ENCODE peak calls at places on chromosomes 4 and X, in eight cellular contexts. One of them, this sample, is unnamed.

GRCh38 chrX:132406106-132406505 is 82.7 kb downstream of the MBNL3 start:
- DNase-seq in coronary artery: no peak
- DNase-seq in MCF 10A: no peak
- DNase-seq in NCI-H774: no peak
- DNase-seq in stimulated activated CD8-positive, alpha-beta memory T cell treated with anti-CD3 and anti-CD28 coated beads, Interleukin-7, amount 100 ng/mL, for 24 hours: no peak
- DNase-seq in adrenal gland: no peak
- DNase-seq in activated naive CD4-positive, alpha-beta T cell treated with Interleukin-2 at 50 U/mL for 16 hours: no peak
- DNase-seq in sigmoid colon: no peak
- DNase-seq in this sample: no peak

GRCh38 chr4:127007336-127007735 is 625.4 kb upstream of the INTU start:
- DNase-seq in coronary artery: no peak
- DNase-seq in MCF 10A: no peak
- DNase-seq in NCI-H774: no peak
- DNase-seq in stimulated activated CD8-positive, alpha-beta memory T cell treated with anti-CD3 and anti-CD28 coated beads, Interleukin-7, amount 100 ng/mL, for 24 hours: no peak
- DNase-seq in adrenal gland: no peak
- DNase-seq in activated naive CD4-positive, alpha-beta T cell treated with Interleukin-2 at 50 U/mL for 16 hours: no peak
- DNase-seq in sigmoid colon: no peak
- DNase-seq in this sample: no peak

GRCh38 chrX:10175317-10175871 is 18.6 kb downstream of the CLCN4 start:
- DNase-seq in coronary artery: no peak
- DNase-seq in MCF 10A: peak; percentile 47
- DNase-seq in NCI-H774: no peak
- DNase-seq in stimulated activated CD8-positive, alpha-beta memory T cell treated with anti-CD3 and anti-CD28 coated beads, Interleukin-7, amount 100 ng/mL, for 24 hours: no peak
- DNase-seq in adrenal gland: peak; percentile 59
- DNase-seq in activated naive CD4-positive, alpha-beta T cell treated with Interleukin-2 at 50 U/mL for 16 hours: no peak
- DNase-seq in sigmoid colon: peak; percentile 74
- DNase-seq in this sample: no peak

GRCh38 chr4:176499518-176499917 is 179.8 kb downstream of the SPCS3 start:
- DNase-seq in coronary artery: no peak
- DNase-seq in MCF 10A: peak; percentile 40
- DNase-seq in NCI-H774: no peak
- DNase-seq in stimulated activated CD8-positive, alpha-beta memory T cell treated with anti-CD3 and anti-CD28 coated beads, Interleukin-7, amount 100 ng/mL, for 24 hours: no peak
- DNase-seq in adrenal gland: no peak
- DNase-seq in activated naive CD4-positive, alpha-beta T cell treated with Interleukin-2 at 50 U/mL for 16 hours: no peak
- DNase-seq in sigmoid colon: no peak
- DNase-seq in this sample: no peak

GRCh38 chr4:38904090-38904666 is 36.6 kb downstream of the FAM114A1 start:
- DNase-seq in coronary artery: no peak
- DNase-seq in MCF 10A: no peak
- DNase-seq in NCI-H774: no peak
- DNase-seq in stimulated activated CD8-positive, alpha-beta memory T cell treated with anti-CD3 and anti-CD28 coated beads, Interleukin-7, amount 100 ng/mL, for 24 hours: no peak
- DNase-seq in adrenal gland: no peak
- DNase-seq in activated naive CD4-positive, alpha-beta T cell treated with Interleukin-2 at 50 U/mL for 16 hours: no peak
- DNase-seq in sigmoid colon: no peak
- DNase-seq in this sample: no peak

GRCh38 chrX:136306182-136306581 is 5.4 kb downstream of the ADGRG4 start:
- DNase-seq in coronary artery: no peak
- DNase-seq in MCF 10A: no peak
- DNase-seq in NCI-H774: no peak
- DNase-seq in stimulated activated CD8-positive, alpha-beta memory T cell treated with anti-CD3 and anti-CD28 coated beads, Interleukin-7, amount 100 ng/mL, for 24 hours: no peak
- DNase-seq in adrenal gland: no peak
- DNase-seq in activated naive CD4-positive, alpha-beta T cell treated with Interleukin-2 at 50 U/mL for 16 hours: no peak
- DNase-seq in sigmoid colon: no peak
- DNase-seq in this sample: no peak

GRCh38 chr4:57109530-57109846 is 697 bp downstream of the IGFBP7 start:
- DNase-seq in coronary artery: no peak
- DNase-seq in MCF 10A: no peak
- DNase-seq in NCI-H774: no peak
- DNase-seq in stimulated activated CD8-positive, alpha-beta memory T cell treated with anti-CD3 and anti-CD28 coated beads, Interleukin-7, amount 100 ng/mL, for 24 hours: no peak
- DNase-seq in adrenal gland: no peak
- DNase-seq in activated naive CD4-positive, alpha-beta T cell treated with Interleukin-2 at 50 U/mL for 16 hours: no peak
- DNase-seq in sigmoid colon: no peak
- DNase-seq in this sample: no peak

GRCh38 chr4:2253160-2254084 is 8.5 kb downstream of the MXD4 start:
- DNase-seq in coronary artery: peak; percentile 72
- DNase-seq in MCF 10A: no peak
- DNase-seq in NCI-H774: no peak
- DNase-seq in stimulated activated CD8-positive, alpha-beta memory T cell treated with anti-CD3 and anti-CD28 coated beads, Interleukin-7, amount 100 ng/mL, for 24 hours: no peak
- DNase-seq in adrenal gland: no peak
- DNase-seq in activated naive CD4-positive, alpha-beta T cell treated with Interleukin-2 at 50 U/mL for 16 hours: no peak
- DNase-seq in sigmoid colon: peak; percentile 62
- DNase-seq in this sample: no peak

GRCh38 chr4:134585972-134586371 is 384.4 kb upstream of the PABPC4L start:
- DNase-seq in coronary artery: no peak
- DNase-seq in MCF 10A: no peak
- DNase-seq in NCI-H774: no peak
- DNase-seq in stimulated activated CD8-positive, alpha-beta memory T cell treated with anti-CD3 and anti-CD28 coated beads, Interleukin-7, amount 100 ng/mL, for 24 hours: no peak
- DNase-seq in adrenal gland: no peak
- DNase-seq in activated naive CD4-positive, alpha-beta T cell treated with Interleukin-2 at 50 U/mL for 16 hours: no peak
- DNase-seq in sigmoid colon: no peak
- DNase-seq in this sample: no peak

GRCh38 chrX:91108761-91109160 is 325.9 kb upstream of the PABPC5 start:
- DNase-seq in coronary artery: no peak
- DNase-seq in MCF 10A: no peak
- DNase-seq in NCI-H774: no peak
- DNase-seq in stimulated activated CD8-positive, alpha-beta memory T cell treated with anti-CD3 and anti-CD28 coated beads, Interleukin-7, amount 100 ng/mL, for 24 hours: no peak
- DNase-seq in adrenal gland: no peak
- DNase-seq in activated naive CD4-positive, alpha-beta T cell treated with Interleukin-2 at 50 U/mL for 16 hours: no peak
- DNase-seq in sigmoid colon: no peak
- DNase-seq in this sample: no peak

GRCh38 chr4:108433832-108434231 is 186.5 kb upstream of the RPL34 start:
- DNase-seq in coronary artery: no peak
- DNase-seq in MCF 10A: peak; percentile 32
- DNase-seq in NCI-H774: no peak
- DNase-seq in stimulated activated CD8-positive, alpha-beta memory T cell treated with anti-CD3 and anti-CD28 coated beads, Interleukin-7, amount 100 ng/mL, for 24 hours: no peak
- DNase-seq in adrenal gland: no peak
- DNase-seq in activated naive CD4-positive, alpha-beta T cell treated with Interleukin-2 at 50 U/mL for 16 hours: no peak
- DNase-seq in sigmoid colon: no peak
- DNase-seq in this sample: no peak

GRCh38 chr4:169660929-169661328 is 40.6 kb downstream of the CLCN3 start:
- DNase-seq in coronary artery: no peak
- DNase-seq in MCF 10A: no peak
- DNase-seq in NCI-H774: no peak
- DNase-seq in stimulated activated CD8-positive, alpha-beta memory T cell treated with anti-CD3 and anti-CD28 coated beads, Interleukin-7, amount 100 ng/mL, for 24 hours: no peak
- DNase-seq in adrenal gland: no peak
- DNase-seq in activated naive CD4-positive, alpha-beta T cell treated with Interleukin-2 at 50 U/mL for 16 hours: no peak
- DNase-seq in sigmoid colon: no peak
- DNase-seq in this sample: no peak

GRCh38 chr4:54318904-54319303 is 89.8 kb downstream of the PDGFRA start:
- DNase-seq in coronary artery: no peak
- DNase-seq in MCF 10A: peak; percentile 52
- DNase-seq in NCI-H774: no peak
- DNase-seq in stimulated activated CD8-positive, alpha-beta memory T cell treated with anti-CD3 and anti-CD28 coated beads, Interleukin-7, amount 100 ng/mL, for 24 hours: no peak
- DNase-seq in adrenal gland: no peak
- DNase-seq in activated naive CD4-positive, alpha-beta T cell treated with Interleukin-2 at 50 U/mL for 16 hours: no peak
- DNase-seq in sigmoid colon: no peak
- DNase-seq in this sample: no peak

GRCh38 chr4:7466904-7467303 is 32.2 kb upstream of the PSAPL1 start:
- DNase-seq in coronary artery: no peak
- DNase-seq in MCF 10A: no peak
- DNase-seq in NCI-H774: no peak
- DNase-seq in stimulated activated CD8-positive, alpha-beta memory T cell treated with anti-CD3 and anti-CD28 coated beads, Interleukin-7, amount 100 ng/mL, for 24 hours: no peak
- DNase-seq in adrenal gland: no peak
- DNase-seq in activated naive CD4-positive, alpha-beta T cell treated with Interleukin-2 at 50 U/mL for 16 hours: no peak
- DNase-seq in sigmoid colon: no peak
- DNase-seq in this sample: no peak

GRCh38 chr4:70158576-70158975 is 4.5 kb downstream of the PRR27 start:
- DNase-seq in coronary artery: no peak
- DNase-seq in MCF 10A: no peak
- DNase-seq in NCI-H774: peak; percentile 53
- DNase-seq in stimulated activated CD8-positive, alpha-beta memory T cell treated with anti-CD3 and anti-CD28 coated beads, Interleukin-7, amount 100 ng/mL, for 24 hours: no peak
- DNase-seq in adrenal gland: no peak
- DNase-seq in activated naive CD4-positive, alpha-beta T cell treated with Interleukin-2 at 50 U/mL for 16 hours: no peak
- DNase-seq in sigmoid colon: no peak
- DNase-seq in this sample: no peak

GRCh38 chrX:130118941-130119640 is 8.8 kb upstream of the ELF4 start:
- DNase-seq in coronary artery: no peak
- DNase-seq in MCF 10A: no peak
- DNase-seq in NCI-H774: no peak
- DNase-seq in stimulated activated CD8-positive, alpha-beta memory T cell treated with anti-CD3 and anti-CD28 coated beads, Interleukin-7, amount 100 ng/mL, for 24 hours: no peak
- DNase-seq in adrenal gland: no peak
- DNase-seq in activated naive CD4-positive, alpha-beta T cell treated with Interleukin-2 at 50 U/mL for 16 hours: peak; percentile 7
- DNase-seq in sigmoid colon: no peak
- DNase-seq in this sample: no peak

GRCh38 chr4:13711233-13711775 is 83.8 kb upstream of the BOD1L1 start:
- DNase-seq in coronary artery: no peak
- DNase-seq in MCF 10A: no peak
- DNase-seq in NCI-H774: peak; percentile 4
- DNase-seq in stimulated activated CD8-positive, alpha-beta memory T cell treated with anti-CD3 and anti-CD28 coated beads, Interleukin-7, amount 100 ng/mL, for 24 hours: no peak
- DNase-seq in adrenal gland: no peak
- DNase-seq in activated naive CD4-positive, alpha-beta T cell treated with Interleukin-2 at 50 U/mL for 16 hours: no peak
- DNase-seq in sigmoid colon: no peak
- DNase-seq in this sample: no peak

GRCh38 chr4:148692242-148692641 is 250.0 kb upstream of the NR3C2 start:
- DNase-seq in coronary artery: no peak
- DNase-seq in MCF 10A: no peak
- DNase-seq in NCI-H774: no peak
- DNase-seq in stimulated activated CD8-positive, alpha-beta memory T cell treated with anti-CD3 and anti-CD28 coated beads, Interleukin-7, amount 100 ng/mL, for 24 hours: no peak
- DNase-seq in adrenal gland: no peak
- DNase-seq in activated naive CD4-positive, alpha-beta T cell treated with Interleukin-2 at 50 U/mL for 16 hours: no peak
- DNase-seq in sigmoid colon: no peak
- DNase-seq in this sample: no peak

GRCh38 chr4:185726931-185727330 is 85.1 kb downstream of the SORBS2 start:
- DNase-seq in coronary artery: no peak
- DNase-seq in MCF 10A: no peak
- DNase-seq in NCI-H774: no peak
- DNase-seq in stimulated activated CD8-positive, alpha-beta memory T cell treated with anti-CD3 and anti-CD28 coated beads, Interleukin-7, amount 100 ng/mL, for 24 hours: no peak
- DNase-seq in adrenal gland: peak; percentile 55
- DNase-seq in activated naive CD4-positive, alpha-beta T cell treated with Interleukin-2 at 50 U/mL for 16 hours: no peak
- DNase-seq in sigmoid colon: peak; percentile 89
- DNase-seq in this sample: no peak

GRCh38 chrX:131041652-131042051 is 16.5 kb upstream of the ARHGAP36 start:
- DNase-seq in coronary artery: no peak
- DNase-seq in MCF 10A: no peak
- DNase-seq in NCI-H774: no peak
- DNase-seq in stimulated activated CD8-positive, alpha-beta memory T cell treated with anti-CD3 and anti-CD28 coated beads, Interleukin-7, amount 100 ng/mL, for 24 hours: no peak
- DNase-seq in adrenal gland: no peak
- DNase-seq in activated naive CD4-positive, alpha-beta T cell treated with Interleukin-2 at 50 U/mL for 16 hours: no peak
- DNase-seq in sigmoid colon: no peak
- DNase-seq in this sample: no peak

GRCh38 chr4:88659061-88659889 is 38.4 kb downstream of the NAP1L5 start:
- DNase-seq in coronary artery: no peak
- DNase-seq in MCF 10A: peak; percentile 79
- DNase-seq in NCI-H774: peak; percentile 1
- DNase-seq in stimulated activated CD8-positive, alpha-beta memory T cell treated with anti-CD3 and anti-CD28 coated beads, Interleukin-7, amount 100 ng/mL, for 24 hours: no peak
- DNase-seq in adrenal gland: peak; percentile 63
- DNase-seq in activated naive CD4-positive, alpha-beta T cell treated with Interleukin-2 at 50 U/mL for 16 hours: peak; percentile 30
- DNase-seq in sigmoid colon: peak; percentile 70
- DNase-seq in this sample: no peak

GRCh38 chr4:40769266-40769665 is 19.5 kb downstream of the NSUN7 start:
- DNase-seq in coronary artery: no peak
- DNase-seq in MCF 10A: peak; percentile 17
- DNase-seq in NCI-H774: no peak
- DNase-seq in stimulated activated CD8-positive, alpha-beta memory T cell treated with anti-CD3 and anti-CD28 coated beads, Interleukin-7, amount 100 ng/mL, for 24 hours: no peak
- DNase-seq in adrenal gland: no peak
- DNase-seq in activated naive CD4-positive, alpha-beta T cell treated with Interleukin-2 at 50 U/mL for 16 hours: no peak
- DNase-seq in sigmoid colon: no peak
- DNase-seq in this sample: no peak

GRCh38 chr4:184534511-184535391 is 60.4 kb upstream of the IRF2 start:
- DNase-seq in coronary artery: no peak
- DNase-seq in MCF 10A: no peak
- DNase-seq in NCI-H774: no peak
- DNase-seq in stimulated activated CD8-positive, alpha-beta memory T cell treated with anti-CD3 and anti-CD28 coated beads, Interleukin-7, amount 100 ng/mL, for 24 hours: no peak
- DNase-seq in adrenal gland: peak; percentile 33
- DNase-seq in activated naive CD4-positive, alpha-beta T cell treated with Interleukin-2 at 50 U/mL for 16 hours: no peak
- DNase-seq in sigmoid colon: no peak
- DNase-seq in this sample: no peak

GRCh38 chrX:134431894-134432293 is 28.1 kb upstream of the HPRT1 start:
- DNase-seq in coronary artery: no peak
- DNase-seq in MCF 10A: peak; percentile 52
- DNase-seq in NCI-H774: no peak
- DNase-seq in stimulated activated CD8-positive, alpha-beta memory T cell treated with anti-CD3 and anti-CD28 coated beads, Interleukin-7, amount 100 ng/mL, for 24 hours: no peak
- DNase-seq in adrenal gland: no peak
- DNase-seq in activated naive CD4-positive, alpha-beta T cell treated with Interleukin-2 at 50 U/mL for 16 hours: no peak
- DNase-seq in sigmoid colon: no peak
- DNase-seq in this sample: no peak

GRCh38 chr4:127783026-127783769 is 1.1 kb downstream of the HSPA4L start:
- DNase-seq in coronary artery: peak; percentile 88
- DNase-seq in MCF 10A: peak; percentile 95
- DNase-seq in NCI-H774: peak; percentile 26
- DNase-seq in stimulated activated CD8-positive, alpha-beta memory T cell treated with anti-CD3 and anti-CD28 coated beads, Interleukin-7, amount 100 ng/mL, for 24 hours: no peak
- DNase-seq in adrenal gland: peak; percentile 84
- DNase-seq in activated naive CD4-positive, alpha-beta T cell treated with Interleukin-2 at 50 U/mL for 16 hours: no peak
- DNase-seq in sigmoid colon: peak; percentile 87
- DNase-seq in this sample: no peak

GRCh38 chrX:20139966-20140365 is 1.7 kb downstream of the EIF1AX start:
- DNase-seq in coronary artery: no peak
- DNase-seq in MCF 10A: no peak
- DNase-seq in NCI-H774: no peak
- DNase-seq in stimulated activated CD8-positive, alpha-beta memory T cell treated with anti-CD3 and anti-CD28 coated beads, Interleukin-7, amount 100 ng/mL, for 24 hours: no peak
- DNase-seq in adrenal gland: no peak
- DNase-seq in activated naive CD4-positive, alpha-beta T cell treated with Interleukin-2 at 50 U/mL for 16 hours: no peak
- DNase-seq in sigmoid colon: no peak
- DNase-seq in this sample: no peak

GRCh38 chr4:139786494-139787354 is 121.1 kb downstream of the MGST2 start:
- DNase-seq in coronary artery: no peak
- DNase-seq in MCF 10A: no peak
- DNase-seq in NCI-H774: no peak
- DNase-seq in stimulated activated CD8-positive, alpha-beta memory T cell treated with anti-CD3 and anti-CD28 coated beads, Interleukin-7, amount 100 ng/mL, for 24 hours: no peak
- DNase-seq in adrenal gland: no peak
- DNase-seq in activated naive CD4-positive, alpha-beta T cell treated with Interleukin-2 at 50 U/mL for 16 hours: no peak
- DNase-seq in sigmoid colon: no peak
- DNase-seq in this sample: no peak

GRCh38 chr4:24810016-24810415 is 14.6 kb downstream of the SOD3 start:
- DNase-seq in coronary artery: no peak
- DNase-seq in MCF 10A: no peak
- DNase-seq in NCI-H774: no peak
- DNase-seq in stimulated activated CD8-positive, alpha-beta memory T cell treated with anti-CD3 and anti-CD28 coated beads, Interleukin-7, amount 100 ng/mL, for 24 hours: no peak
- DNase-seq in adrenal gland: no peak
- DNase-seq in activated naive CD4-positive, alpha-beta T cell treated with Interleukin-2 at 50 U/mL for 16 hours: no peak
- DNase-seq in sigmoid colon: no peak
- DNase-seq in this sample: no peak

GRCh38 chrX:40543661-40544328 is 37.0 kb upstream of the ATP6AP2 start:
- DNase-seq in coronary artery: no peak
- DNase-seq in MCF 10A: peak; percentile 53
- DNase-seq in NCI-H774: peak; percentile 41
- DNase-seq in stimulated activated CD8-positive, alpha-beta memory T cell treated with anti-CD3 and anti-CD28 coated beads, Interleukin-7, amount 100 ng/mL, for 24 hours: no peak
- DNase-seq in adrenal gland: no peak
- DNase-seq in activated naive CD4-positive, alpha-beta T cell treated with Interleukin-2 at 50 U/mL for 16 hours: no peak
- DNase-seq in sigmoid colon: no peak
- DNase-seq in this sample: peak; percentile 69

GRCh38 chr4:141246243-141246642 is 25.5 kb downstream of the ZNF330 start:
- DNase-seq in coronary artery: no peak
- DNase-seq in MCF 10A: peak; percentile 10
- DNase-seq in NCI-H774: no peak
- DNase-seq in stimulated activated CD8-positive, alpha-beta memory T cell treated with anti-CD3 and anti-CD28 coated beads, Interleukin-7, amount 100 ng/mL, for 24 hours: no peak
- DNase-seq in adrenal gland: no peak
- DNase-seq in activated naive CD4-positive, alpha-beta T cell treated with Interleukin-2 at 50 U/mL for 16 hours: no peak
- DNase-seq in sigmoid colon: no peak
- DNase-seq in this sample: no peak

GRCh38 chr4:961651-962230 is 11.6 kb downstream of the DGKQ start:
- DNase-seq in coronary artery: no peak
- DNase-seq in MCF 10A: no peak
- DNase-seq in NCI-H774: no peak
- DNase-seq in stimulated activated CD8-positive, alpha-beta memory T cell treated with anti-CD3 and anti-CD28 coated beads, Interleukin-7, amount 100 ng/mL, for 24 hours: no peak
- DNase-seq in adrenal gland: no peak
- DNase-seq in activated naive CD4-positive, alpha-beta T cell treated with Interleukin-2 at 50 U/mL for 16 hours: no peak
- DNase-seq in sigmoid colon: peak; percentile 65
- DNase-seq in this sample: no peak

GRCh38 chrX:349702-350101 is 31.1 kb upstream of the GTPBP6 start:
- DNase-seq in coronary artery: no peak
- DNase-seq in MCF 10A: no peak
- DNase-seq in NCI-H774: no peak
- DNase-seq in stimulated activated CD8-positive, alpha-beta memory T cell treated with anti-CD3 and anti-CD28 coated beads, Interleukin-7, amount 100 ng/mL, for 24 hours: no peak
- DNase-seq in adrenal gland: no peak
- DNase-seq in activated naive CD4-positive, alpha-beta T cell treated with Interleukin-2 at 50 U/mL for 16 hours: no peak
- DNase-seq in sigmoid colon: no peak
- DNase-seq in this sample: no peak

GRCh38 chr4:8192748-8193738 is 6.0 kb upstream of the SH3TC1 start:
- DNase-seq in coronary artery: no peak
- DNase-seq in MCF 10A: peak; percentile 76
- DNase-seq in NCI-H774: peak; percentile 80
- DNase-seq in stimulated activated CD8-positive, alpha-beta memory T cell treated with anti-CD3 and anti-CD28 coated beads, Interleukin-7, amount 100 ng/mL, for 24 hours: no peak
- DNase-seq in adrenal gland: peak; percentile 49
- DNase-seq in activated naive CD4-positive, alpha-beta T cell treated with Interleukin-2 at 50 U/mL for 16 hours: no peak
- DNase-seq in sigmoid colon: no peak
- DNase-seq in this sample: peak; percentile 57

GRCh38 chr4:75724867-75725724 is 719 bp downstream of the USO1 start:
- DNase-seq in coronary artery: peak; percentile 88
- DNase-seq in MCF 10A: peak; percentile 78
- DNase-seq in NCI-H774: peak; percentile 39
- DNase-seq in stimulated activated CD8-positive, alpha-beta memory T cell treated with anti-CD3 and anti-CD28 coated beads, Interleukin-7, amount 100 ng/mL, for 24 hours: peak; percentile 12
- DNase-seq in adrenal gland: peak; percentile 81
- DNase-seq in activated naive CD4-positive, alpha-beta T cell treated with Interleukin-2 at 50 U/mL for 16 hours: peak; percentile 61
- DNase-seq in sigmoid colon: peak; percentile 88
- DNase-seq in this sample: no peak